ENCODE peak calls at places on chromosome 18, in eight cellular contexts. H is NCI-H1105 treated with DMSO at 0.1 percent for 48 hours; F is body of pancreas; Q is H54; B is NCI-H1436; Y is Caki2; A is CD8-positive, alpha-beta memory T cell; J is HEK293T. W is an unnamed sample.

GRCh38 chr18:2985628-2986027 is 27.3 kb downstream of the LPIN2 start:
- DNase-seq in B (no peak), Q (no peak), A (no peak), H (no peak), J (peak; percentile 9), Y (peak; percentile 45), F (no peak), W (no peak)

GRCh38 chr18:6732952-6733351 is 3.4 kb downstream of the ARHGAP28 start:
- DNase-seq in F (no peak), H (no peak), Q (no peak), B (no peak), Y (no peak), A (no peak), J (no peak), W (no peak)

GRCh38 chr18:3827236-3827635 is 377.3 kb downstream of the TGIF1 start:
- DNase-seq in F (no peak), J (no peak), Y (no peak), B (no peak), Q (no peak), A (no peak), H (no peak), W (no peak)

GRCh38 chr18:70376914-70377258 is 88.0 kb downstream of the SOCS6 start:
- DNase-seq in B (no peak), Y (peak; percentile 82), A (no peak), Q (no peak), F (peak; percentile 70), J (no peak), H (no peak), W (no peak)

GRCh38 chr18:61400714-61401113 is 67.5 kb downstream of the CDH20 start:
- DNase-seq in B (no peak), H (no peak), J (no peak), A (no peak), Q (no peak), F (no peak), Y (no peak), W (no peak)

GRCh38 chr18:79560042-79560860 is 119.4 kb upstream of the CTDP1 start:
- DNase-seq in F (no peak), Q (no peak), Y (no peak), A (no peak), J (no peak), B (no peak), H (no peak), W (no peak)

GRCh38 chr18:63788447-63789096 is 13.4 kb downstream of the SERPINB7 start:
- DNase-seq in H (no peak), F (peak; percentile 6), Y (peak; percentile 14), Q (no peak), B (no peak), J (no peak), A (peak; percentile 11), W (no peak)

GRCh38 chr18:35971661-35972196 is 750 bp upstream of the RMP24 start:
- DNase-seq in A (no peak), F (no peak), B (no peak), H (peak; percentile 65), J (peak; percentile 40), Y (no peak), Q (no peak), W (no peak)

GRCh38 chr18:55314615-55315237 is 273.3 kb downstream of the TCF4 start:
- DNase-seq in F (no peak), J (no peak), Q (no peak), H (peak; percentile 96), B (peak; percentile 72), A (no peak), Y (no peak), W (no peak)

GRCh38 chr18:23689616-23690504 is 607 bp downstream of the LAMA3 start:
- DNase-seq in A (no peak), B (no peak), F (no peak), Q (no peak), H (no peak), J (peak; percentile 51), Y (peak; percentile 44), W (no peak)

GRCh38 chr18:79685281-79685680 is 5.7 kb downstream of the CTDP1 start:
- DNase-seq in A (no peak), F (no peak), H (no peak), Y (no peak), B (no peak), Q (no peak), J (no peak), W (no peak)

GRCh38 chr18:50726960-50727589 is 92.7 kb downstream of the MRO start:
- DNase-seq in Q (no peak), Y (no peak), J (no peak), A (no peak), H (no peak), B (no peak), F (no peak), W (no peak)

GRCh38 chr18:23563377-23564043 is 22.8 kb downstream of the NPC1 start:
- DNase-seq in Y (peak; percentile 37), Q (no peak), J (no peak), B (no peak), H (no peak), F (no peak), A (no peak), W (no peak)

GRCh38 chr18:46622451-46622850 is 34.6 kb downstream of the LOXHD1 start:
- DNase-seq in B (no peak), H (no peak), Y (no peak), Q (no peak), J (no peak), A (no peak), F (no peak), W (no peak)

GRCh38 chr18:51135795-51136194 is 61.7 kb downstream of the MEX3C start:
- DNase-seq in F (no peak), H (peak; percentile 16), A (no peak), Y (no peak), J (no peak), Q (no peak), B (peak; percentile 8), W (no peak)

GRCh38 chr18:23259701-23260661 is 124.7 kb downstream of the CABLES1 start:
- DNase-seq in J (no peak), Y (peak; percentile 47), F (peak; percentile 74), A (no peak), Q (peak; percentile 38), H (peak; percentile 93), B (no peak), W (peak; percentile 77)

W was measured in D721Med.